ENCODE peak calls at places on chromosomes 1 and 21, in four cellular contexts. One of them, this sample, is unnamed.

GRCh38 chr21:45537111-45537745 is 5.0 kb downstream of the SLC19A1 start:
- DNase-seq in A549: no peak
- DNase-seq in AG09319: no peak
- DNase-seq in fibroblast of pulmonary artery: no peak
- DNase-seq in this sample: no peak

GRCh38 chr1:205263580-205264190 is 35.9 kb downstream of the TMCC2 start:
- DNase-seq in A549: no peak
- DNase-seq in AG09319: no peak
- DNase-seq in fibroblast of pulmonary artery: peak; percentile 39
- DNase-seq in this sample: no peak

GRCh38 chr1:20486457-20487235 is 636 bp upstream of the CAMK2N1 start:
- DNase-seq in A549: peak; percentile 75
- DNase-seq in AG09319: no peak
- DNase-seq in fibroblast of pulmonary artery: peak; percentile 61
- DNase-seq in this sample: peak; percentile 42

GRCh38 chr1:8510041-8510823 is 192.3 kb downstream of the SLC45A1 start:
- DNase-seq in A549: no peak
- DNase-seq in AG09319: peak; percentile 87
- DNase-seq in fibroblast of pulmonary artery: peak; percentile 67
- DNase-seq in this sample: no peak

GRCh38 chr1:45490121-45490622 is 791 bp downstream of the TESK2 start:
- DNase-seq in A549: no peak
- DNase-seq in AG09319: no peak
- DNase-seq in fibroblast of pulmonary artery: peak; percentile 27
- DNase-seq in this sample: peak; percentile 15

GRCh38 chr1:69976896-69977295 is 228.5 kb downstream of the LRRC40 start:
- DNase-seq in A549: no peak
- DNase-seq in AG09319: no peak
- DNase-seq in fibroblast of pulmonary artery: peak; percentile 73
- DNase-seq in this sample: no peak

GRCh38 chr1:194535369-194535768 is 1349.0 kb upstream of the B3GALT2 start:
- DNase-seq in A549: no peak
- DNase-seq in AG09319: no peak
- DNase-seq in fibroblast of pulmonary artery: no peak
- DNase-seq in this sample: peak; percentile 69

GRCh38 chr1:25550155-25550506 is 6.7 kb downstream of the LDLRAP1 start:
- DNase-seq in A549: no peak
- DNase-seq in AG09319: no peak
- DNase-seq in fibroblast of pulmonary artery: peak; percentile 57
- DNase-seq in this sample: no peak

GRCh38 chr21:35257413-35257812 is 208.3 kb upstream of the RUNX1 start:
- DNase-seq in A549: peak; percentile 60
- DNase-seq in AG09319: peak; percentile 71
- DNase-seq in fibroblast of pulmonary artery: peak; percentile 96
- DNase-seq in this sample: no peak

GRCh38 chr1:156241311-156241811 is 623 bp upstream of the BGLAP start:
- DNase-seq in A549: no peak
- DNase-seq in AG09319: no peak
- DNase-seq in fibroblast of pulmonary artery: no peak
- DNase-seq in this sample: no peak

GRCh38 chr1:175188936-175189335 is 3.6 kb downstream of the KIAA0040 start:
- DNase-seq in A549: no peak
- DNase-seq in AG09319: no peak
- DNase-seq in fibroblast of pulmonary artery: no peak
- DNase-seq in this sample: no peak

GRCh38 chr1:202915146-202915545 is 11.9 kb downstream of the KLHL12 start:
- DNase-seq in A549: no peak
- DNase-seq in AG09319: no peak
- DNase-seq in fibroblast of pulmonary artery: no peak
- DNase-seq in this sample: no peak

GRCh38 chr1:202908998-202909397 is 18.0 kb downstream of the KLHL12 start:
- DNase-seq in A549: no peak
- DNase-seq in AG09319: no peak
- DNase-seq in fibroblast of pulmonary artery: no peak
- DNase-seq in this sample: no peak

GRCh38 chr1:202909494-202909893 is 17.5 kb downstream of the KLHL12 start:
- DNase-seq in A549: no peak
- DNase-seq in AG09319: no peak
- DNase-seq in fibroblast of pulmonary artery: no peak
- DNase-seq in this sample: no peak
- TF ChIP-seq CTCF in A549: no peak
- TF ChIP-seq CTCF in AG09319: no peak
- TF ChIP-seq CTCF in fibroblast of pulmonary artery: no peak
- TF ChIP-seq CTCF in this sample: no peak

GRCh38 chr1:43366179-43366578 is 1.6 kb downstream of the ELOVL1 start:
- DNase-seq in A549: no peak
- DNase-seq in AG09319: no peak
- DNase-seq in fibroblast of pulmonary artery: no peak
- DNase-seq in this sample: peak; percentile 10

GRCh38 chr1:43366601-43367025 is 1.2 kb downstream of the ELOVL1 start:
- DNase-seq in A549: no peak
- DNase-seq in AG09319: no peak
- DNase-seq in fibroblast of pulmonary artery: no peak
- DNase-seq in this sample: no peak

GRCh38 chr1:43367026-43367903 is 546 bp downstream of the ELOVL1 start:
- DNase-seq in A549: no peak
- DNase-seq in AG09319: no peak
- DNase-seq in fibroblast of pulmonary artery: no peak
- DNase-seq in this sample: peak; percentile 26

GRCh38 chr1:43368646-43369020 is 822 bp upstream of the ELOVL1 start:
- DNase-seq in A549: no peak
- DNase-seq in AG09319: no peak
- DNase-seq in fibroblast of pulmonary artery: no peak
- DNase-seq in this sample: no peak

DNA sequence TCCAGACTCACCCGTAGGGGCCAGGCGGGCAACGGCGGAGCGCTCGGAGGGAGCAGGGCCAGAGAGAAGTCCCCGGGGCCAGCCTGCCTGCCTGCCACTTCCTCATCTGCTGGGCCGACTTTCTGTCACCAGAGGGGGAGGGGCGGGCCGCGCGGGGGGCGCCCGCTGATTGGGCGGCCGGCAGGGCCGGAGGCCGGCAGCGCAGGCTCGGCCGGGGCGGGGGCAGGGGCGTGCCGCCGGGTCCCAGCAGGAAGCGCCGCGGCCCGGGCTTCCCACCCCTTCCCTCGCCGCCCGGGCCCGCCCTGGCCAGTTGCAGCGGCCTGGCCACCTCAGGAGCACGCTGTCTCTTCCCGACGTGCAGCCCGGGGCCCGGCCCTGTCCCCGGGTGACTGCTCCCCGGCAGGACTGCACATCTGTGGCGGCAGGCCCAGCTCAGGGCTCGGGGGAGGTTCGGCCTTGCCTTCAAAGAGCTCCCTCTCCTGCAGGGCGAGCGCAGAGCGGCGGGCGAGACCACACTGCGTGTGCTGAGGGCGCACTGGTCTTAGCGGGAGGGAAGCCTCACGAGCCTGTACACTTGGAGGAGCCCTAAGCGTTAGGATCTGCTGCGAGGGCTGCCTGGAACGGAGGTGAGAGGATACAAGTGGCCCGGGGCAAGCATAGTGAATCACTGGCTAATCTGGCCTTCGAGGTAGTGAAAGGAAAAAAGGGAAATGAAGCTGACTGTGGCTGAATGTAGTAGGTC is at the start of gene ELOVL1:
- DNase-seq in A549: peak; percentile 84
- DNase-seq in AG09319: peak; percentile 54
- DNase-seq in fibroblast of pulmonary artery: peak; percentile 83
- DNase-seq in this sample: peak; percentile 94
- TF ChIP-seq CTCF in A549: no peak
- TF ChIP-seq CTCF in AG09319: peak; percentile 36
- TF ChIP-seq CTCF in fibroblast of pulmonary artery: peak; percentile 21
- TF ChIP-seq CTCF in this sample: no peak

DNA sequence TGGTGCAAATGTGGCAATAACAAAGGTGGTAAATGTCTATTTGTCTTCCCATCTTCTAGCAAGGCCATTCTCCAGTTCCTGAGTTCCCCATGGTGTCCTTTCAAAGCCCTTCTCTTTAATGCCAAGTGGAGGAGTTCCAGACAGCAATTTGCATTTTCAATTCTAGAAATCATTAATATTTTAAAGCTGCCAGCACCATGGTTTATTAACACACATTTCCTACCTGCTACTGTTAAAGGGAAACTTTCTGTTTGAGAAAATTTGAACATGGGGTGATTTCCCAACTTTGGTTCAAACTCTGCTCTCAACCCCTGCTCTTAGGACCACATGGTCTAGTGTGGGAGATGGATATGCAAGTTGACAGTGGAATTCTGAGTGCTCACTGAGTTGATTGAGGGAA is 98.0 kb downstream of the BEND5 start:
- DNase-seq in A549: no peak
- DNase-seq in AG09319: no peak
- DNase-seq in fibroblast of pulmonary artery: no peak
- DNase-seq in this sample: no peak
- TF ChIP-seq CTCF in A549: no peak
- TF ChIP-seq CTCF in AG09319: no peak
- TF ChIP-seq CTCF in fibroblast of pulmonary artery: no peak
- TF ChIP-seq CTCF in this sample: no peak

GRCh38 chr1:41598325-41598724 is 113.8 kb upstream of the EDN2 start:
- DNase-seq in A549: no peak
- DNase-seq in AG09319: no peak
- DNase-seq in fibroblast of pulmonary artery: no peak
- DNase-seq in this sample: no peak

GRCh38 chr1:41599912-41600311 is 115.4 kb upstream of the EDN2 start:
- DNase-seq in A549: peak; percentile 16
- DNase-seq in AG09319: no peak
- DNase-seq in fibroblast of pulmonary artery: peak; percentile 51
- DNase-seq in this sample: no peak
- TF ChIP-seq CTCF in A549: peak; percentile 31
- TF ChIP-seq CTCF in AG09319: peak; percentile 43
- TF ChIP-seq CTCF in fibroblast of pulmonary artery: peak; percentile 72
- TF ChIP-seq CTCF in this sample: peak; percentile 52

This sample was measured in endothelial cell.